ENCODE peak calls at places on chromosomes 16 and 17, in six cellular contexts. One of them, this sample, is unnamed. For H3K9me3 and H3K4me1, the result is how much of the 10 kb centered on the place peaks cover.

GRCh38 chr17:77437017-77437416 is 296.2 kb downstream of the SEC14L1 start:
- DNase-seq in spleen: peak
- DNase-seq in CD8-positive, alpha-beta T cell: no peak
- DNase-seq in pancreas: no peak
- DNase-seq in colonic mucosa: peak
- DNase-seq in cardiac muscle cell: no peak
- DNase-seq in this sample: no peak

GRCh38 chr17:40511136-40511535 is 9.7 kb upstream of the TNS4 start:
- DNase-seq in colonic mucosa: no peak
- DNase-seq in pancreas: no peak
- DNase-seq in spleen: no peak
- DNase-seq in cardiac muscle cell: no peak
- DNase-seq in CD8-positive, alpha-beta T cell: no peak
- DNase-seq in this sample: no peak

GRCh38 chr17:13544292-13544691 is 57.4 kb downstream of the HS3ST3A1 start:
- DNase-seq in colonic mucosa: no peak
- DNase-seq in CD8-positive, alpha-beta T cell: no peak
- DNase-seq in spleen: no peak
- DNase-seq in cardiac muscle cell: no peak
- DNase-seq in pancreas: no peak
- DNase-seq in this sample: peak

GRCh38 chr16:19912445-19913305 is 28.0 kb upstream of the GPRC5B start:
- DNase-seq in cardiac muscle cell: no peak
- DNase-seq in CD8-positive, alpha-beta T cell: no peak
- DNase-seq in colonic mucosa: no peak
- DNase-seq in pancreas: no peak
- DNase-seq in spleen: no peak
- DNase-seq in this sample: no peak

GRCh38 chr16:51888021-51888420 is 658.9 kb downstream of the TOX3 start:
- DNase-seq in CD8-positive, alpha-beta T cell: no peak
- DNase-seq in cardiac muscle cell: no peak
- DNase-seq in pancreas: no peak
- DNase-seq in spleen: no peak
- DNase-seq in colonic mucosa: no peak
- DNase-seq in this sample: no peak

GRCh38 chr17:57396515-57396921 is 140.2 kb downstream of the MSI2 start:
- DNase-seq in spleen: no peak
- DNase-seq in CD8-positive, alpha-beta T cell: no peak
- DNase-seq in cardiac muscle cell: peak
- DNase-seq in colonic mucosa: peak
- DNase-seq in pancreas: no peak
- DNase-seq in this sample: no peak

GRCh38 chr17:47692895-47693666 is 880 bp upstream of the TBKBP1 start:
- DNase-seq in pancreas: peak
- DNase-seq in colonic mucosa: peak
- DNase-seq in cardiac muscle cell: no peak
- DNase-seq in CD8-positive, alpha-beta T cell: no peak
- DNase-seq in spleen: no peak
- DNase-seq in this sample: no peak

GRCh38 chr17:31390748-31391495 is 553 bp upstream of the RAB11FIP4 start:
- DNase-seq in CD8-positive, alpha-beta T cell: no peak
- DNase-seq in cardiac muscle cell: no peak
- DNase-seq in colonic mucosa: no peak
- DNase-seq in spleen: peak
- DNase-seq in pancreas: no peak
- DNase-seq in this sample: no peak

GRCh38 chr16:75837681-75838080 is 111.4 kb upstream of the CPHXL start:
- DNase-seq in pancreas: no peak
- DNase-seq in CD8-positive, alpha-beta T cell: no peak
- DNase-seq in colonic mucosa: no peak
- DNase-seq in spleen: no peak
- DNase-seq in cardiac muscle cell: peak
- DNase-seq in this sample: no peak

GRCh38 chr17:3916825-3917224 is 560 bp upstream of the P2RX1 start:
- DNase-seq in CD8-positive, alpha-beta T cell: no peak
- DNase-seq in pancreas: no peak
- DNase-seq in spleen: peak
- DNase-seq in cardiac muscle cell: no peak
- DNase-seq in colonic mucosa: peak
- DNase-seq in this sample: no peak

GRCh38 chr16:30658731-30659506 is 688 bp downstream of the FBRS start:
- DNase-seq in CD8-positive, alpha-beta T cell: no peak
- DNase-seq in pancreas: peak
- DNase-seq in cardiac muscle cell: peak
- DNase-seq in colonic mucosa: peak
- DNase-seq in spleen: peak
- DNase-seq in this sample: peak

GRCh38 chr16:4936991-4937781 is at the start of gene PPL:
- DNase-seq in colonic mucosa: peak
- DNase-seq in spleen: no peak
- DNase-seq in pancreas: peak
- DNase-seq in cardiac muscle cell: peak
- DNase-seq in CD8-positive, alpha-beta T cell: no peak
- DNase-seq in this sample: peak

GRCh38 chr16:72099377-72099818 is 5.8 kb downstream of the DHX38 start:
- DNase-seq in colonic mucosa: peak
- DNase-seq in spleen: no peak
- DNase-seq in pancreas: peak
- DNase-seq in cardiac muscle cell: peak
- DNase-seq in CD8-positive, alpha-beta T cell: no peak
- DNase-seq in this sample: peak

GRCh38 chr17:79716183-79716797 is 14.5 kb upstream of the ENPP7 start:
- DNase-seq in cardiac muscle cell: no peak
- DNase-seq in colonic mucosa: no peak
- DNase-seq in CD8-positive, alpha-beta T cell: no peak
- DNase-seq in spleen: no peak
- DNase-seq in pancreas: no peak
- DNase-seq in this sample: no peak

GRCh38 chr17:32110596-32110995 is 31.7 kb upstream of the RHOT1 start:
- DNase-seq in cardiac muscle cell: no peak
- DNase-seq in spleen: no peak
- DNase-seq in colonic mucosa: no peak
- DNase-seq in pancreas: no peak
- DNase-seq in CD8-positive, alpha-beta T cell: no peak
- DNase-seq in this sample: no peak

GRCh38 chr17:5272313-5272712 is 9.8 kb upstream of the RABEP1 start:
- DNase-seq in pancreas: no peak
- DNase-seq in spleen: no peak
- DNase-seq in cardiac muscle cell: no peak
- DNase-seq in CD8-positive, alpha-beta T cell: no peak
- DNase-seq in colonic mucosa: no peak
- DNase-seq in this sample: no peak

GRCh38 chr17:83201206-83202001 is 122.0 kb downstream of the METRNL start:
- DNase-seq in pancreas: no peak
- DNase-seq in colonic mucosa: no peak
- DNase-seq in CD8-positive, alpha-beta T cell: no peak
- DNase-seq in cardiac muscle cell: no peak
- DNase-seq in spleen: no peak
- DNase-seq in this sample: no peak

GRCh38 chr17:83198366-83199341 is 119.2 kb downstream of the METRNL start:
- DNase-seq in pancreas: no peak
- DNase-seq in spleen: peak
- DNase-seq in CD8-positive, alpha-beta T cell: no peak
- DNase-seq in colonic mucosa: no peak
- DNase-seq in cardiac muscle cell: no peak
- DNase-seq in this sample: no peak

GRCh38 chr17:83199500-83200201 is 120.2 kb downstream of the METRNL start:
- DNase-seq in cardiac muscle cell: no peak
- DNase-seq in pancreas: no peak
- DNase-seq in colonic mucosa: no peak
- DNase-seq in CD8-positive, alpha-beta T cell: no peak
- DNase-seq in spleen: peak
- DNase-seq in this sample: peak

GRCh38 chr17:83200746-83201145 is 121.3 kb downstream of the METRNL start:
- DNase-seq in cardiac muscle cell: no peak
- DNase-seq in pancreas: no peak
- DNase-seq in colonic mucosa: no peak
- DNase-seq in CD8-positive, alpha-beta T cell: no peak
- DNase-seq in spleen: peak
- DNase-seq in this sample: no peak

DNA sequence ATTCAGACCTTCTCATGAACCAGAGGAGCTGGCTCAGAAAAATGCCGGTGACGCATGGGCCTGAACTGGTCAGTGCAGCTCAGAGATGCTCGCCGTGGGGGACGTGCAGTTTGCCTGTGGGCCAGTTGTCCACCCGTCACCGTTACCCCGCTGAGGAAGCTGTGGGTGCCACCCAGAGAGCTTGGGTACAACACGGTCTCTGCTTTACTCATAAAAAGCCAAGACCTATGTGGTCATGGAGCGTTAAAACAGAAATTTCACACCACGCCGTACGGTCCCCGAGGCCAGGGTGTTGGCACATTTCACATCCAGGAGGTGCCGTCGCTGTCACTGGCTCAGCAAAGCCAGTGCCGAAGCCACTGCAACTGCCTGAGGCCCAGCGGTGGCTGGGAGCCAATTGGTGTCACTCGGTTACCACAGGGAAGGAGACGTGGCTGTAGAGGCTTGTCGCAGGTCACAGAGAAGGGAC is 120.9 kb downstream of the METRNL start:
- DNase-seq in spleen: peak
- DNase-seq in cardiac muscle cell: no peak
- DNase-seq in CD8-positive, alpha-beta T cell: peak
- DNase-seq in pancreas: no peak
- DNase-seq in colonic mucosa: no peak
- DNase-seq in this sample: peak
- H3K9me3 ChIP-seq in spleen: under half
- H3K9me3 ChIP-seq in cardiac muscle cell: under half
- H3K9me3 ChIP-seq in CD8-positive, alpha-beta T cell: under half
- H3K9me3 ChIP-seq in pancreas: under half
- H3K9me3 ChIP-seq in colonic mucosa: under half
- H3K9me3 ChIP-seq in this sample: under half

GRCh38 chr16:24753437-24753836 is 24.0 kb downstream of the TNRC6A start:
- DNase-seq in colonic mucosa: no peak
- DNase-seq in CD8-positive, alpha-beta T cell: no peak
- DNase-seq in spleen: no peak
- DNase-seq in pancreas: no peak
- DNase-seq in cardiac muscle cell: no peak
- DNase-seq in this sample: no peak

GRCh38 chr16:24755201-24755874 is 25.9 kb downstream of the TNRC6A start:
- DNase-seq in cardiac muscle cell: peak
- DNase-seq in colonic mucosa: no peak
- DNase-seq in spleen: no peak
- DNase-seq in pancreas: no peak
- DNase-seq in CD8-positive, alpha-beta T cell: no peak
- DNase-seq in this sample: no peak

GRCh38 chr16:24758986-24759385 is 29.5 kb downstream of the TNRC6A start:
- DNase-seq in colonic mucosa: no peak
- DNase-seq in cardiac muscle cell: no peak
- DNase-seq in pancreas: no peak
- DNase-seq in CD8-positive, alpha-beta T cell: no peak
- DNase-seq in spleen: no peak
- DNase-seq in this sample: no peak

GRCh38 chr16:24758373-24758772 is 28.9 kb downstream of the TNRC6A start:
- DNase-seq in cardiac muscle cell: no peak
- DNase-seq in CD8-positive, alpha-beta T cell: no peak
- DNase-seq in spleen: no peak
- DNase-seq in pancreas: no peak
- DNase-seq in colonic mucosa: no peak
- DNase-seq in this sample: no peak

GRCh38 chr16:24754543-24754942 is 25.1 kb downstream of the TNRC6A start:
- DNase-seq in spleen: no peak
- DNase-seq in CD8-positive, alpha-beta T cell: no peak
- DNase-seq in pancreas: no peak
- DNase-seq in colonic mucosa: no peak
- DNase-seq in cardiac muscle cell: no peak
- DNase-seq in this sample: no peak
- H3K4me1 ChIP-seq in spleen: under half
- H3K4me1 ChIP-seq in CD8-positive, alpha-beta T cell: under half
- H3K4me1 ChIP-seq in pancreas: under half
- H3K4me1 ChIP-seq in colonic mucosa: under half
- H3K4me1 ChIP-seq in cardiac muscle cell: under half
- H3K4me1 ChIP-seq in this sample: under half

DNA sequence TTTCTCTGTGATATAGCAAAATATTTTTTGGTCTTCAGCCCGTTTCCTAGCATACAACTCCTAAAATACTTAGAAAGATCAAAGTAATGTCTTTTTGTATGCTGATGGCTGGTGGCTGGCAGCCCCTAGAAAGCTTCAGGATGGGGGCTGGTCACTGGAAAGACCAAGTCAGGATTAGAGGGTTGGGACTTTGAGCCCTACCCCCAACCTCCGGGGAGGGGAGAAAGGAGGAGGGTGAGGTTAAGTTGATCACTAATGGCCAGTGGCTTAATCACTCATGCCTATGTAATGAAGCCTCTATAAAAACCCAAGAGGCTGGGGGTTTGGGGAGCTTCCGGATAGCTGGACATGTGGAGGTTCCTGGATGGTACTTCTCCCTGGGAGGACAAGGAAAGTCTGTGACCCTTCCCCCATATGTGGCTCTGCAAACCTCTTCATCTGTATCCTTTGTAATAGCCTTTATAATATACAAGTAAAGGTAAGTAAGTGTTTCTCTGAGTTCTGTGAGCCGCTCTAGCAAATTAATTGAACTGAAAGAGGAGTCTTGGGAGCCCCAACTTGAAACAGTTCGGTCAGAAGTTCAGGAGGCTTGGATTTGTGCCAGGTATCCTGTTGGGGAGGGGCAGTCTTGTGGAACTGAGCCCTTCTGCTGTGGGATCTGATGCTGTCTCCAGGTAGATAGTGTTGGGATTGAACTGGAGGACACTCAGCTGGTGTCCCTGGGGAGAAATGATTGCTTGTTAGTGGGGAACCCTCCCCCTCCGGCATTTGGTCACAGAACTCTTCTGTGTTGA is 3.5 kb downstream of the SLC7A6 start:
- DNase-seq in cardiac muscle cell: no peak
- DNase-seq in spleen: no peak
- DNase-seq in CD8-positive, alpha-beta T cell: no peak
- DNase-seq in colonic mucosa: peak
- DNase-seq in pancreas: no peak
- DNase-seq in this sample: no peak
- H3K9me3 ChIP-seq in cardiac muscle cell: under half
- H3K9me3 ChIP-seq in spleen: under half
- H3K9me3 ChIP-seq in CD8-positive, alpha-beta T cell: under half
- H3K9me3 ChIP-seq in colonic mucosa: under half
- H3K9me3 ChIP-seq in pancreas: under half
- H3K9me3 ChIP-seq in this sample: under half

DNA sequence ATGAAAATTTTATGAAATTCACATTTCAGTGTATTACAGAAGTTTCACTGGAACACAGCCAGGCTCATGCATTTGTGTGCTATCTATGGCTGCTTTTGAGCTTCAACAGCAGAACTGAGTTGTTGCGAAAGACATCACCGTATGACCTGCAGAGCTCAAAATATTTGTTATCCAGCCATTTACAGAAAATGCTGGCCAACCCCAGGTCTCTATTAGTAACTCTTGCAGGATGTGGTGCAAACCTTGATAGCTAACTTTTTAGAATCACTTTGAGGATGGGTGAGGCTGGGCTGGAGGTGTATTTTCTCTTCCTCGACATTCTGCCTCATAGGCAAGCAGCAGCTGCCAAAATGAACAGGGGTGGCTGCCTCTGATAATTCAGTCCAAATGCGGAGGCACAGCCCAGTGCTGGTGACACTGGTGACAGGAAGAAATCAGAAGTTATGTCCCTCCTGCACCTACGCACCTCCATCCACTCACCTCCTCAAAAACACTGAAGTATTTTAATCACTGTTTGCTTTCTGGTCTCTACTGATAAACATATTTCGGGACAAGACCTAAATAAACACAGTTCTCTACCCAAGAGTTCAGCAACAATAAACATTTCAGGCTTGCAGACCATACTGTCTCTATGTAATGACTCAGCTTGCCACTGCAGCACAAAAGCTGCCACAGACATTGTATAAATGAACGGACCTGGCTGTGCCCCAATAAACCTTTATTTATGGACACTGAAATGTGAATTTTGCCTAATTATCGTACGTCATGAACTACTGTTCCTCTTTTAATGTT is 28.5 kb downstream of the ARHGAP17 start:
- DNase-seq in colonic mucosa: no peak
- DNase-seq in pancreas: no peak
- DNase-seq in cardiac muscle cell: peak
- DNase-seq in CD8-positive, alpha-beta T cell: no peak
- DNase-seq in spleen: no peak
- DNase-seq in this sample: no peak
- H3K4me1 ChIP-seq in colonic mucosa: under half
- H3K4me1 ChIP-seq in pancreas: under half
- H3K4me1 ChIP-seq in cardiac muscle cell: under half
- H3K4me1 ChIP-seq in CD8-positive, alpha-beta T cell: under half
- H3K4me1 ChIP-seq in spleen: half or more
- H3K4me1 ChIP-seq in this sample: half or more